ENCODE peak calls at places on chromosomes 7 and 10, in five cellular contexts. One of them, this sample, is unnamed.

GRCh38 chr10:3186365-3186764 is 13.8 kb upstream of the PITRM1 start:
- DNase-seq in H1: no peak
- DNase-seq in HEK293T: no peak
- DNase-seq in HCT116: no peak
- DNase-seq in WTC11: no peak
- DNase-seq in this sample: no peak

GRCh38 chr7:25857376-25858067 is 294.5 kb upstream of the NFE2L3 start:
- DNase-seq in H1: no peak
- DNase-seq in HEK293T: peak; percentile 39
- DNase-seq in HCT116: no peak
- DNase-seq in WTC11: peak; percentile 56
- DNase-seq in this sample: no peak

GRCh38 chr7:75881436-75882095 is 2.7 kb downstream of the RHBDD2 start:
- DNase-seq in H1: no peak
- DNase-seq in HEK293T: no peak
- DNase-seq in HCT116: no peak
- DNase-seq in WTC11: no peak
- DNase-seq in this sample: no peak

GRCh38 chr10:89556590-89556989 is 21.2 kb upstream of the SLC16A12 start:
- DNase-seq in H1: no peak
- DNase-seq in HEK293T: no peak
- DNase-seq in HCT116: no peak
- DNase-seq in WTC11: no peak
- DNase-seq in this sample: no peak

GRCh38 chr7:2242541-2243482 is 786 bp downstream of the NUDT1 start:
- DNase-seq in H1: peak; percentile 62
- DNase-seq in HEK293T: no peak
- DNase-seq in HCT116: no peak
- DNase-seq in WTC11: no peak
- DNase-seq in this sample: no peak

GRCh38 chr7:514651-515598 is 4.7 kb downstream of the PDGFA start:
- DNase-seq in H1: peak; percentile 88
- DNase-seq in HEK293T: no peak
- DNase-seq in HCT116: no peak
- DNase-seq in WTC11: peak; percentile 78
- DNase-seq in this sample: no peak

GRCh38 chr7:100568936-100569844 is 4.5 kb downstream of the SAP25 start:
- DNase-seq in H1: peak; percentile 86
- DNase-seq in HEK293T: peak; percentile 50
- DNase-seq in HCT116: no peak
- DNase-seq in WTC11: peak; percentile 85
- DNase-seq in this sample: no peak

GRCh38 chr7:128167316-128167691 is 73.8 kb upstream of the LEP start:
- DNase-seq in H1: no peak
- DNase-seq in HEK293T: peak; percentile 72
- DNase-seq in HCT116: no peak
- DNase-seq in WTC11: peak; percentile 41
- DNase-seq in this sample: no peak

GRCh38 chr7:64037095-64037494 is 8.1 kb upstream of the ZNF727 start:
- DNase-seq in H1: no peak
- DNase-seq in HEK293T: no peak
- DNase-seq in HCT116: no peak
- DNase-seq in WTC11: no peak
- DNase-seq in this sample: no peak

GRCh38 chr7:139341058-139341775 is at the start of gene FMC1:
- DNase-seq in H1: peak; percentile 88
- DNase-seq in HEK293T: peak; percentile 88
- DNase-seq in HCT116: peak; percentile 88
- DNase-seq in WTC11: peak; percentile 90
- DNase-seq in this sample: peak; percentile 74

GRCh38 chr7:77426521-77427051 is 10.4 kb upstream of the GSAP start:
- DNase-seq in H1: no peak
- DNase-seq in HEK293T: no peak
- DNase-seq in HCT116: no peak
- DNase-seq in WTC11: no peak
- DNase-seq in this sample: no peak

DNA sequence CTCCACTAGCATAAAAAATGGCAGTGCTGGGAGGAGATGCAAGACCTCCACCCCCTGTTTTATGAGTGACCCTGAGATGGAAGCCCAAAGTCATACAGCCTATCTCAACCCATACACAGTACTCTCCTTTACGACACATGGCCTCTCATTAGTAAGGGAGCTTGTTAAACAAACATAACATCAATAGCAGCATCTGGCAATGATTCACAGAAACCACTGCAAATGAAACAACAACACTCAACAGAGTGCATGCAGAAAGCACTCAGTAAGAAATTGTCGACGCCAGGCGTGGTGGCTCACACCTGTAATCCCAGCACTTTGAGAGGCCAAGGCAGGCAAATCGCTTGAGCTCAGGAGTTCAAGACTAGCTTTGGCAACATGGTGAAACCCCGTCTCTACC is 27.5 kb upstream of the FIGNL1 start:
- DNase-seq in H1: no peak
- DNase-seq in HEK293T: no peak
- DNase-seq in HCT116: no peak
- DNase-seq in WTC11: no peak
- DNase-seq in this sample: no peak
- TF ChIP-seq SP1 in H1: no peak
- TF ChIP-seq SP1 in HEK293T: no peak
- TF ChIP-seq SP1 in HCT116: no peak
- TF ChIP-seq SP1 in WTC11: no peak
- TF ChIP-seq SP1 in this sample: no peak

DNA sequence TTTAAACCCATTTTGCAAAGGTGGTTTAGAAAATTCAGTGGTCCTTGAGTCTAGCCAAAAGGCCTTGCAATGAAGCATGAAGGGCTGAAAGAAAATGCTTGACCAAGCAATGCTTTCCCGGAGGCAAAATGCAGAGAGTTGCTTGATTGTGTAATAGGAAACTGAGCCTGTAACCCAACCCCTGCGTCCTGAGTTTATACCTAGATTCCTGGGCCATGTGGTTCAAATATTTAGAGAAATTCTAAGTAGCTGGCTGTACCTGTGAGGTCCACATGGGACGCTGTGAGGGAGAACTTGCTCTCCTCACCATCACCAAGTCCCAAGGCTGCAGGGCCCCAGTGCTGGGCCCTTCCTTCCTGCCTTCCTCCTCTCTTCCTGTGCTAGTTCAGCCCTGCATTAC is 45.7 kb downstream of the CXCL12 start:
- DNase-seq in H1: no peak
- DNase-seq in HEK293T: peak; percentile 25
- DNase-seq in HCT116: no peak
- DNase-seq in WTC11: no peak
- DNase-seq in this sample: no peak
- TF ChIP-seq SP1 in H1: no peak
- TF ChIP-seq SP1 in HEK293T: no peak
- TF ChIP-seq SP1 in HCT116: no peak
- TF ChIP-seq SP1 in WTC11: no peak
- TF ChIP-seq SP1 in this sample: no peak

GRCh38 chr10:80278480-80278879 is 11.0 kb downstream of the MAT1A start:
- DNase-seq in H1: no peak
- DNase-seq in HEK293T: no peak
- DNase-seq in HCT116: no peak
- DNase-seq in WTC11: no peak
- DNase-seq in this sample: no peak

GRCh38 chr10:80277567-80278250 is 11.7 kb downstream of the MAT1A start:
- DNase-seq in H1: no peak
- DNase-seq in HEK293T: no peak
- DNase-seq in HCT116: no peak
- DNase-seq in WTC11: no peak
- DNase-seq in this sample: no peak

GRCh38 chr10:80277016-80277415 is 12.4 kb downstream of the MAT1A start:
- DNase-seq in H1: no peak
- DNase-seq in HEK293T: no peak
- DNase-seq in HCT116: no peak
- DNase-seq in WTC11: no peak
- DNase-seq in this sample: no peak

GRCh38 chr10:80280071-80280800 is 9.2 kb downstream of the MAT1A start:
- DNase-seq in H1: no peak
- DNase-seq in HEK293T: no peak
- DNase-seq in HCT116: no peak
- DNase-seq in WTC11: no peak
- DNase-seq in this sample: no peak

GRCh38 chr10:80279146-80279545 is 10.3 kb downstream of the MAT1A start:
- DNase-seq in H1: no peak
- DNase-seq in HEK293T: no peak
- DNase-seq in HCT116: no peak
- DNase-seq in WTC11: no peak
- DNase-seq in this sample: no peak
- TF ChIP-seq SP1 in H1: no peak
- TF ChIP-seq SP1 in HEK293T: no peak
- TF ChIP-seq SP1 in HCT116: no peak
- TF ChIP-seq SP1 in WTC11: no peak
- TF ChIP-seq SP1 in this sample: no peak

GRCh38 chr10:17229016-17229716 is 1.1 kb downstream of the VIM start:
- DNase-seq in H1: peak; percentile 77
- DNase-seq in HEK293T: peak; percentile 58
- DNase-seq in HCT116: no peak
- DNase-seq in WTC11: peak; percentile 34
- DNase-seq in this sample: no peak
- TF ChIP-seq SP1 in H1: no peak
- TF ChIP-seq SP1 in HEK293T: no peak
- TF ChIP-seq SP1 in HCT116: no peak
- TF ChIP-seq SP1 in WTC11: no peak
- TF ChIP-seq SP1 in this sample: no peak

GRCh38 chr10:14959221-14960057 is at the start of gene MEIG1:
- DNase-seq in H1: peak; percentile 100
- DNase-seq in HEK293T: peak; percentile 93
- DNase-seq in HCT116: peak; percentile 91
- DNase-seq in WTC11: peak; percentile 96
- DNase-seq in this sample: peak; percentile 60
- TF ChIP-seq SP1 in H1: peak; percentile 10
- TF ChIP-seq SP1 in HEK293T: no peak
- TF ChIP-seq SP1 in HCT116: peak; percentile 28
- TF ChIP-seq SP1 in WTC11: peak; percentile 70
- TF ChIP-seq SP1 in this sample: no peak

DNA sequence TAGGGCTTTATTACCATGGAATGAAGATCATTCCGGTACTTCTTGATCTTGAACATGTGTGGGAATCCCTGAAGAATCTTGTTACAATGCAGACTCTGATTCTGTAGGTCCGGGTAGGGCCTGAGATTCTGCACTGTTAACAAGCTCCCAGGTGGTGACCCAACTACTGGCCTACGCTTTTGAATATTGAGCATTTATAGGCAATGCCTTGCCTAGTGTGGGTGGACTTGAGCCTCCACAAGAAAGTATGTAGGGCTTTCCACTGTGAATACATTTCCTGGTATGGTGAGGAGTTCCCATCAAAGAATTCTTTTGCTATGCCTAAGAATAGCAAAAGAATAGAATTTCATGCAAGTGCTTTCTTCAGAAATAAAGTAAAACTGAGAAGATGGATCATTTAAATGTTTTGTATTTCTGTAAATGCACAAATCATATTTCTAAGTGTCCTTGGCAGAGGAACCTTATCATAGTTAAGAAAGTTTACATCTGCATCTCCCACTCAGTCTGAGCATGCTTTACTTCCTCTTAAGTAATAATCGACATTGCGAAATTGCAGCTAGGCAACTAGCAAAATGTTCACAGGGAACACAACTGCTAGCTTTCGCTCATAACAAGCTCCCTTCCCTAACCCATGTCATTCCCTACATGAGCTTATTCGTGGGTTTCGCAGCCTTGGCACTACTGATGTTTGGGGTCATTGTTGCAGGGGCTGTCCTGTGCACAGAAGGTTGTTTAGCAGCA is 71.4 kb downstream of the AHR start:
- DNase-seq in H1: no peak
- DNase-seq in HEK293T: no peak
- DNase-seq in HCT116: no peak
- DNase-seq in WTC11: no peak
- DNase-seq in this sample: no peak
- TF ChIP-seq SP1 in H1: no peak
- TF ChIP-seq SP1 in HEK293T: no peak
- TF ChIP-seq SP1 in HCT116: no peak
- TF ChIP-seq SP1 in WTC11: no peak
- TF ChIP-seq SP1 in this sample: no peak

GRCh38 chr10:570631-571565 is 118.6 kb downstream of the DIP2C start:
- DNase-seq in H1: no peak
- DNase-seq in HEK293T: no peak
- DNase-seq in HCT116: no peak
- DNase-seq in WTC11: no peak
- DNase-seq in this sample: no peak

GRCh38 chr10:572066-572465 is 117.4 kb downstream of the DIP2C start:
- DNase-seq in H1: no peak
- DNase-seq in HEK293T: no peak
- DNase-seq in HCT116: no peak
- DNase-seq in WTC11: no peak
- DNase-seq in this sample: no peak

GRCh38 chr10:572696-573095 is 116.8 kb downstream of the DIP2C start:
- DNase-seq in H1: no peak
- DNase-seq in HEK293T: no peak
- DNase-seq in HCT116: no peak
- DNase-seq in WTC11: no peak
- DNase-seq in this sample: no peak

GRCh38 chr10:569961-570630 is 119.4 kb downstream of the DIP2C start:
- DNase-seq in H1: no peak
- DNase-seq in HEK293T: no peak
- DNase-seq in HCT116: no peak
- DNase-seq in WTC11: no peak
- DNase-seq in this sample: no peak

GRCh38 chr10:571643-572042 is 117.8 kb downstream of the DIP2C start:
- DNase-seq in H1: no peak
- DNase-seq in HEK293T: no peak
- DNase-seq in HCT116: no peak
- DNase-seq in WTC11: no peak
- DNase-seq in this sample: no peak
- TF ChIP-seq SP1 in H1: no peak
- TF ChIP-seq SP1 in HEK293T: no peak
- TF ChIP-seq SP1 in HCT116: no peak
- TF ChIP-seq SP1 in WTC11: no peak
- TF ChIP-seq SP1 in this sample: no peak

DNA sequence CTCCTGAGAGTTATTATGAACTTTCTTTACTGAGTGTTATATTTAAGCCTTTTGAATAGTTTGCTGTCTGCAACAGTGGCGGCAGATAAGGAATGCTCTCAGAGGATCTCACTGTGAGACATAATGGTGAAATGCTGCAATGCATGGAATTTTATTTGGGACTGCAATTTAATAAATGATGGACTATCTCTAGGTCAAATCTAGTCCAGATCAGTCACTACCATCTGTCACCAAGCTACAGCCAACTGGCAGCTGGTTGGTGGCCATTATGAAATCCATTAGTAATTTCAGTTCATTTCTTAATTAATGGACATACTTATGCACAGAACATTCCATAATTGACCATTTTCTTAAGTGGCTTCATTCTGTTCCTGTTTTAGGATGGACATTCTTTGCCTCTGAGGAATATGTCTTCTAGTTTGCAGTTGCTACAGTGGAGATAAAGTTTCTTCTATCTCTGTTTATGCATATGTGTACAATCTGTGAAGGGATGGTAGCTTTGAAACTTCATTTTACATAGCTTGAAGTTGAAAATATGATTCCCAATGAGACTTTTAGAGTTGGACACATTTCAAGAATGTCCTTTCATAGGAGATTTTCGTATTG is 586.6 kb downstream of the SUGCT start:
- DNase-seq in H1: no peak
- DNase-seq in HEK293T: no peak
- DNase-seq in HCT116: no peak
- DNase-seq in WTC11: no peak
- DNase-seq in this sample: no peak
- TF ChIP-seq SP1 in H1: no peak
- TF ChIP-seq SP1 in HEK293T: no peak
- TF ChIP-seq SP1 in HCT116: no peak
- TF ChIP-seq SP1 in WTC11: no peak
- TF ChIP-seq SP1 in this sample: no peak

This sample was measured in GM12878.